ENCODE peak calls at places on chromosomes 6 and 20, in nine cellular contexts. One of them, this sample, is unnamed.

GRCh38 chr20:24751551-24751950 is 197.5 kb upstream of the CST7 start:
- DNase-seq in GM13977: no peak
- DNase-seq in heart right ventricle: no peak
- DNase-seq in HTR-8/SVneo: no peak
- DNase-seq in breast epithelium: no peak
- DNase-seq in activated CD4-positive, alpha-beta memory T cell treated with anti-CD3 and anti-CD28 coated beads, Interleukin-2, amount 10 ng/mL, durations not matched to agents 7 days and 5 days: no peak
- DNase-seq in NCI-H1092: no peak
- DNase-seq in pulmonary artery endothelial cell: no peak
- DNase-seq in H7: no peak
- DNase-seq in this sample: no peak

GRCh38 chr6:105600342-105601293 is 197.7 kb upstream of the PREP start:
- DNase-seq in GM13977: no peak
- DNase-seq in heart right ventricle: no peak
- DNase-seq in H7: peak; percentile 8
- DNase-seq in NCI-H1092: no peak
- DNase-seq in HTR-8/SVneo: no peak
- DNase-seq in breast epithelium: no peak
- DNase-seq in activated CD4-positive, alpha-beta memory T cell treated with anti-CD3 and anti-CD28 coated beads, Interleukin-2, amount 10 ng/mL, durations not matched to agents 7 days and 5 days: no peak
- DNase-seq in pulmonary artery endothelial cell: no peak
- DNase-seq in this sample: no peak

GRCh38 chr6:141026504-141026903 is 1106.2 kb upstream of the GJE1 start:
- DNase-seq in pulmonary artery endothelial cell: no peak
- DNase-seq in activated CD4-positive, alpha-beta memory T cell treated with anti-CD3 and anti-CD28 coated beads, Interleukin-2, amount 10 ng/mL, durations not matched to agents 7 days and 5 days: no peak
- DNase-seq in HTR-8/SVneo: no peak
- DNase-seq in NCI-H1092: no peak
- DNase-seq in GM13977: no peak
- DNase-seq in breast epithelium: no peak
- DNase-seq in H7: no peak
- DNase-seq in heart right ventricle: no peak
- DNase-seq in this sample: no peak

GRCh38 chr6:44926556-44926955 is 401.6 kb upstream of the RUNX2 start:
- DNase-seq in activated CD4-positive, alpha-beta memory T cell treated with anti-CD3 and anti-CD28 coated beads, Interleukin-2, amount 10 ng/mL, durations not matched to agents 7 days and 5 days: no peak
- DNase-seq in HTR-8/SVneo: no peak
- DNase-seq in NCI-H1092: no peak
- DNase-seq in GM13977: no peak
- DNase-seq in heart right ventricle: no peak
- DNase-seq in pulmonary artery endothelial cell: no peak
- DNase-seq in breast epithelium: no peak
- DNase-seq in H7: no peak
- DNase-seq in this sample: no peak

GRCh38 chr6:134358320-134358719 is 40.4 kb upstream of the SGK1 start:
- DNase-seq in HTR-8/SVneo: peak; percentile 21
- DNase-seq in activated CD4-positive, alpha-beta memory T cell treated with anti-CD3 and anti-CD28 coated beads, Interleukin-2, amount 10 ng/mL, durations not matched to agents 7 days and 5 days: no peak
- DNase-seq in heart right ventricle: no peak
- DNase-seq in H7: no peak
- DNase-seq in NCI-H1092: no peak
- DNase-seq in breast epithelium: no peak
- DNase-seq in pulmonary artery endothelial cell: no peak
- DNase-seq in GM13977: no peak
- DNase-seq in this sample: no peak

GRCh38 chr6:129494099-129494498 is 215.9 kb downstream of the ARHGAP18 start:
- DNase-seq in activated CD4-positive, alpha-beta memory T cell treated with anti-CD3 and anti-CD28 coated beads, Interleukin-2, amount 10 ng/mL, durations not matched to agents 7 days and 5 days: no peak
- DNase-seq in breast epithelium: no peak
- DNase-seq in GM13977: no peak
- DNase-seq in heart right ventricle: no peak
- DNase-seq in H7: no peak
- DNase-seq in NCI-H1092: no peak
- DNase-seq in pulmonary artery endothelial cell: no peak
- DNase-seq in HTR-8/SVneo: no peak
- DNase-seq in this sample: no peak

GRCh38 chr20:50288128-50288623 is 97.5 kb downstream of the CEBPB start:
- DNase-seq in NCI-H1092: no peak
- DNase-seq in activated CD4-positive, alpha-beta memory T cell treated with anti-CD3 and anti-CD28 coated beads, Interleukin-2, amount 10 ng/mL, durations not matched to agents 7 days and 5 days: no peak
- DNase-seq in H7: no peak
- DNase-seq in GM13977: no peak
- DNase-seq in breast epithelium: no peak
- DNase-seq in HTR-8/SVneo: no peak
- DNase-seq in heart right ventricle: no peak
- DNase-seq in pulmonary artery endothelial cell: no peak
- DNase-seq in this sample: no peak

GRCh38 chr20:396252-396618 is 11.9 kb upstream of the RBCK1 start:
- DNase-seq in HTR-8/SVneo: no peak
- DNase-seq in pulmonary artery endothelial cell: no peak
- DNase-seq in GM13977: no peak
- DNase-seq in breast epithelium: no peak
- DNase-seq in H7: no peak
- DNase-seq in heart right ventricle: no peak
- DNase-seq in activated CD4-positive, alpha-beta memory T cell treated with anti-CD3 and anti-CD28 coated beads, Interleukin-2, amount 10 ng/mL, durations not matched to agents 7 days and 5 days: no peak
- DNase-seq in NCI-H1092: no peak
- DNase-seq in this sample: no peak

GRCh38 chr20:21703740-21704407 is 1.6 kb upstream of the PAX1 start:
- DNase-seq in breast epithelium: no peak
- DNase-seq in activated CD4-positive, alpha-beta memory T cell treated with anti-CD3 and anti-CD28 coated beads, Interleukin-2, amount 10 ng/mL, durations not matched to agents 7 days and 5 days: no peak
- DNase-seq in pulmonary artery endothelial cell: no peak
- DNase-seq in GM13977: no peak
- DNase-seq in HTR-8/SVneo: no peak
- DNase-seq in H7: peak; percentile 37
- DNase-seq in NCI-H1092: no peak
- DNase-seq in heart right ventricle: no peak
- DNase-seq in this sample: no peak

GRCh38 chr6:82889117-82889516 is 176.5 kb downstream of the UBE3D start:
- DNase-seq in activated CD4-positive, alpha-beta memory T cell treated with anti-CD3 and anti-CD28 coated beads, Interleukin-2, amount 10 ng/mL, durations not matched to agents 7 days and 5 days: no peak
- DNase-seq in H7: no peak
- DNase-seq in pulmonary artery endothelial cell: no peak
- DNase-seq in breast epithelium: no peak
- DNase-seq in NCI-H1092: no peak
- DNase-seq in GM13977: no peak
- DNase-seq in HTR-8/SVneo: no peak
- DNase-seq in heart right ventricle: no peak
- DNase-seq in this sample: no peak

GRCh38 chr6:190596-191395 is 101.5 kb upstream of the DUSP22 start:
- DNase-seq in heart right ventricle: no peak
- DNase-seq in GM13977: no peak
- DNase-seq in H7: peak; percentile 47
- DNase-seq in activated CD4-positive, alpha-beta memory T cell treated with anti-CD3 and anti-CD28 coated beads, Interleukin-2, amount 10 ng/mL, durations not matched to agents 7 days and 5 days: peak; percentile 25
- DNase-seq in NCI-H1092: no peak
- DNase-seq in pulmonary artery endothelial cell: no peak
- DNase-seq in HTR-8/SVneo: no peak
- DNase-seq in breast epithelium: no peak
- DNase-seq in this sample: no peak

GRCh38 chr20:2851086-2851485 is 10.5 kb downstream of the VPS16 start:
- DNase-seq in GM13977: no peak
- DNase-seq in activated CD4-positive, alpha-beta memory T cell treated with anti-CD3 and anti-CD28 coated beads, Interleukin-2, amount 10 ng/mL, durations not matched to agents 7 days and 5 days: no peak
- DNase-seq in HTR-8/SVneo: no peak
- DNase-seq in heart right ventricle: no peak
- DNase-seq in breast epithelium: no peak
- DNase-seq in pulmonary artery endothelial cell: no peak
- DNase-seq in H7: no peak
- DNase-seq in NCI-H1092: no peak
- DNase-seq in this sample: no peak

GRCh38 chr6:10759312-10759839 is 11.8 kb downstream of the TMEM14B start:
- DNase-seq in NCI-H1092: no peak
- DNase-seq in breast epithelium: no peak
- DNase-seq in H7: peak; percentile 40
- DNase-seq in activated CD4-positive, alpha-beta memory T cell treated with anti-CD3 and anti-CD28 coated beads, Interleukin-2, amount 10 ng/mL, durations not matched to agents 7 days and 5 days: no peak
- DNase-seq in GM13977: no peak
- DNase-seq in heart right ventricle: no peak
- DNase-seq in pulmonary artery endothelial cell: peak; percentile 87
- DNase-seq in HTR-8/SVneo: peak; percentile 73
- DNase-seq in this sample: peak; percentile 18

GRCh38 chr20:13857304-13857703 is 72.5 kb downstream of the NDUFAF5 start:
- DNase-seq in activated CD4-positive, alpha-beta memory T cell treated with anti-CD3 and anti-CD28 coated beads, Interleukin-2, amount 10 ng/mL, durations not matched to agents 7 days and 5 days: no peak
- DNase-seq in NCI-H1092: peak; percentile 97
- DNase-seq in HTR-8/SVneo: no peak
- DNase-seq in H7: no peak
- DNase-seq in GM13977: no peak
- DNase-seq in heart right ventricle: peak; percentile 63
- DNase-seq in pulmonary artery endothelial cell: no peak
- DNase-seq in breast epithelium: peak; percentile 65
- DNase-seq in this sample: no peak

GRCh38 chr6:24520929-24521546 is 26.3 kb downstream of the ALDH5A1 start:
- DNase-seq in heart right ventricle: peak; percentile 14
- DNase-seq in NCI-H1092: no peak
- DNase-seq in HTR-8/SVneo: peak; percentile 63
- DNase-seq in activated CD4-positive, alpha-beta memory T cell treated with anti-CD3 and anti-CD28 coated beads, Interleukin-2, amount 10 ng/mL, durations not matched to agents 7 days and 5 days: peak; percentile 41
- DNase-seq in breast epithelium: no peak
- DNase-seq in pulmonary artery endothelial cell: no peak
- DNase-seq in GM13977: peak; percentile 43
- DNase-seq in H7: peak; percentile 69
- DNase-seq in this sample: peak; percentile 56

GRCh38 chr6:107627928-107628327 is 138.0 kb downstream of the SOBP start:
- DNase-seq in GM13977: no peak
- DNase-seq in H7: no peak
- DNase-seq in NCI-H1092: no peak
- DNase-seq in breast epithelium: no peak
- DNase-seq in HTR-8/SVneo: no peak
- DNase-seq in activated CD4-positive, alpha-beta memory T cell treated with anti-CD3 and anti-CD28 coated beads, Interleukin-2, amount 10 ng/mL, durations not matched to agents 7 days and 5 days: no peak
- DNase-seq in pulmonary artery endothelial cell: no peak
- DNase-seq in heart right ventricle: no peak
- DNase-seq in this sample: no peak

GRCh38 chr6:118260833-118261232 is 287.3 kb upstream of the PLN start:
- DNase-seq in pulmonary artery endothelial cell: no peak
- DNase-seq in activated CD4-positive, alpha-beta memory T cell treated with anti-CD3 and anti-CD28 coated beads, Interleukin-2, amount 10 ng/mL, durations not matched to agents 7 days and 5 days: no peak
- DNase-seq in heart right ventricle: no peak
- DNase-seq in NCI-H1092: no peak
- DNase-seq in H7: no peak
- DNase-seq in HTR-8/SVneo: no peak
- DNase-seq in breast epithelium: no peak
- DNase-seq in GM13977: no peak
- DNase-seq in this sample: no peak

GRCh38 chr6:15675537-15676170 is 12.8 kb upstream of the DTNBP1 start:
- DNase-seq in H7: no peak
- DNase-seq in GM13977: no peak
- DNase-seq in HTR-8/SVneo: no peak
- DNase-seq in activated CD4-positive, alpha-beta memory T cell treated with anti-CD3 and anti-CD28 coated beads, Interleukin-2, amount 10 ng/mL, durations not matched to agents 7 days and 5 days: no peak
- DNase-seq in NCI-H1092: no peak
- DNase-seq in heart right ventricle: no peak
- DNase-seq in pulmonary artery endothelial cell: no peak
- DNase-seq in breast epithelium: no peak
- DNase-seq in this sample: no peak

GRCh38 chr6:29864037-29864795 is 36.6 kb downstream of the HLA-G start:
- DNase-seq in GM13977: no peak
- DNase-seq in pulmonary artery endothelial cell: no peak
- DNase-seq in NCI-H1092: no peak
- DNase-seq in breast epithelium: no peak
- DNase-seq in heart right ventricle: no peak
- DNase-seq in H7: peak; percentile 78
- DNase-seq in activated CD4-positive, alpha-beta memory T cell treated with anti-CD3 and anti-CD28 coated beads, Interleukin-2, amount 10 ng/mL, durations not matched to agents 7 days and 5 days: no peak
- DNase-seq in HTR-8/SVneo: no peak
- DNase-seq in this sample: no peak

GRCh38 chr6:41698350-41698781 is 37.0 kb downstream of the TFEB start:
- DNase-seq in HTR-8/SVneo: peak; percentile 77
- DNase-seq in heart right ventricle: peak; percentile 51
- DNase-seq in NCI-H1092: no peak
- DNase-seq in pulmonary artery endothelial cell: peak; percentile 52
- DNase-seq in H7: no peak
- DNase-seq in GM13977: no peak
- DNase-seq in breast epithelium: no peak
- DNase-seq in activated CD4-positive, alpha-beta memory T cell treated with anti-CD3 and anti-CD28 coated beads, Interleukin-2, amount 10 ng/mL, durations not matched to agents 7 days and 5 days: no peak
- DNase-seq in this sample: no peak

GRCh38 chr20:10602141-10602660 is 71.6 kb downstream of the JAG1 start:
- DNase-seq in breast epithelium: no peak
- DNase-seq in heart right ventricle: no peak
- DNase-seq in HTR-8/SVneo: no peak
- DNase-seq in NCI-H1092: no peak
- DNase-seq in activated CD4-positive, alpha-beta memory T cell treated with anti-CD3 and anti-CD28 coated beads, Interleukin-2, amount 10 ng/mL, durations not matched to agents 7 days and 5 days: no peak
- DNase-seq in GM13977: no peak
- DNase-seq in pulmonary artery endothelial cell: no peak
- DNase-seq in H7: no peak
- DNase-seq in this sample: no peak

GRCh38 chr6:74041420-74041819 is 345.4 kb downstream of the CD109 start:
- DNase-seq in HTR-8/SVneo: no peak
- DNase-seq in heart right ventricle: no peak
- DNase-seq in NCI-H1092: no peak
- DNase-seq in activated CD4-positive, alpha-beta memory T cell treated with anti-CD3 and anti-CD28 coated beads, Interleukin-2, amount 10 ng/mL, durations not matched to agents 7 days and 5 days: no peak
- DNase-seq in GM13977: no peak
- DNase-seq in H7: no peak
- DNase-seq in pulmonary artery endothelial cell: no peak
- DNase-seq in breast epithelium: no peak
- DNase-seq in this sample: no peak

GRCh38 chr6:15901141-15902115 is 227.5 kb upstream of the MYLIP start:
- DNase-seq in heart right ventricle: no peak
- DNase-seq in GM13977: peak; percentile 75
- DNase-seq in H7: no peak
- DNase-seq in breast epithelium: no peak
- DNase-seq in activated CD4-positive, alpha-beta memory T cell treated with anti-CD3 and anti-CD28 coated beads, Interleukin-2, amount 10 ng/mL, durations not matched to agents 7 days and 5 days: peak; percentile 44
- DNase-seq in HTR-8/SVneo: no peak
- DNase-seq in NCI-H1092: no peak
- DNase-seq in pulmonary artery endothelial cell: no peak
- DNase-seq in this sample: peak; percentile 77

GRCh38 chr20:47241345-47241781 is 115.1 kb downstream of the ZMYND8 start:
- DNase-seq in pulmonary artery endothelial cell: no peak
- DNase-seq in activated CD4-positive, alpha-beta memory T cell treated with anti-CD3 and anti-CD28 coated beads, Interleukin-2, amount 10 ng/mL, durations not matched to agents 7 days and 5 days: no peak
- DNase-seq in H7: no peak
- DNase-seq in heart right ventricle: no peak
- DNase-seq in GM13977: no peak
- DNase-seq in NCI-H1092: no peak
- DNase-seq in HTR-8/SVneo: peak; percentile 41
- DNase-seq in breast epithelium: no peak
- DNase-seq in this sample: no peak

GRCh38 chr6:145406733-145407256 is 328.5 kb downstream of the EPM2A start:
- DNase-seq in HTR-8/SVneo: no peak
- DNase-seq in breast epithelium: no peak
- DNase-seq in pulmonary artery endothelial cell: no peak
- DNase-seq in NCI-H1092: no peak
- DNase-seq in activated CD4-positive, alpha-beta memory T cell treated with anti-CD3 and anti-CD28 coated beads, Interleukin-2, amount 10 ng/mL, durations not matched to agents 7 days and 5 days: no peak
- DNase-seq in GM13977: no peak
- DNase-seq in H7: no peak
- DNase-seq in heart right ventricle: no peak
- DNase-seq in this sample: no peak

GRCh38 chr20:44066645-44067606 is 120.1 kb downstream of the JPH2 start:
- DNase-seq in GM13977: no peak
- DNase-seq in heart right ventricle: no peak
- DNase-seq in pulmonary artery endothelial cell: no peak
- DNase-seq in H7: no peak
- DNase-seq in breast epithelium: peak; percentile 9
- DNase-seq in activated CD4-positive, alpha-beta memory T cell treated with anti-CD3 and anti-CD28 coated beads, Interleukin-2, amount 10 ng/mL, durations not matched to agents 7 days and 5 days: no peak
- DNase-seq in NCI-H1092: no peak
- DNase-seq in HTR-8/SVneo: no peak
- DNase-seq in this sample: no peak

GRCh38 chr20:47484303-47484702 is 17.4 kb upstream of the NCOA3 start:
- DNase-seq in pulmonary artery endothelial cell: no peak
- DNase-seq in H7: no peak
- DNase-seq in activated CD4-positive, alpha-beta memory T cell treated with anti-CD3 and anti-CD28 coated beads, Interleukin-2, amount 10 ng/mL, durations not matched to agents 7 days and 5 days: no peak
- DNase-seq in GM13977: no peak
- DNase-seq in heart right ventricle: no peak
- DNase-seq in NCI-H1092: no peak
- DNase-seq in breast epithelium: no peak
- DNase-seq in HTR-8/SVneo: no peak
- DNase-seq in this sample: no peak

GRCh38 chr20:45970646-45971424 is 1.2 kb downstream of the ZNF335 start:
- DNase-seq in GM13977: no peak
- DNase-seq in breast epithelium: no peak
- DNase-seq in H7: peak; percentile 69
- DNase-seq in NCI-H1092: no peak
- DNase-seq in heart right ventricle: peak; percentile 48
- DNase-seq in activated CD4-positive, alpha-beta memory T cell treated with anti-CD3 and anti-CD28 coated beads, Interleukin-2, amount 10 ng/mL, durations not matched to agents 7 days and 5 days: no peak
- DNase-seq in HTR-8/SVneo: no peak
- DNase-seq in pulmonary artery endothelial cell: no peak
- DNase-seq in this sample: peak; percentile 52

GRCh38 chr6:108667984-108668383 is 107.3 kb downstream of the FOXO3 start:
- DNase-seq in GM13977: no peak
- DNase-seq in breast epithelium: no peak
- DNase-seq in NCI-H1092: no peak
- DNase-seq in heart right ventricle: no peak
- DNase-seq in H7: no peak
- DNase-seq in pulmonary artery endothelial cell: no peak
- DNase-seq in HTR-8/SVneo: no peak
- DNase-seq in activated CD4-positive, alpha-beta memory T cell treated with anti-CD3 and anti-CD28 coated beads, Interleukin-2, amount 10 ng/mL, durations not matched to agents 7 days and 5 days: no peak
- DNase-seq in this sample: no peak

GRCh38 chr20:56412473-56412790 is 372 bp downstream of the CASS4 start:
- DNase-seq in pulmonary artery endothelial cell: no peak
- DNase-seq in HTR-8/SVneo: no peak
- DNase-seq in breast epithelium: no peak
- DNase-seq in heart right ventricle: no peak
- DNase-seq in GM13977: no peak
- DNase-seq in H7: no peak
- DNase-seq in NCI-H1092: no peak
- DNase-seq in activated CD4-positive, alpha-beta memory T cell treated with anti-CD3 and anti-CD28 coated beads, Interleukin-2, amount 10 ng/mL, durations not matched to agents 7 days and 5 days: no peak
- DNase-seq in this sample: no peak

GRCh38 chr6:33620158-33620583 is 951 bp upstream of the ITPR3 start:
- DNase-seq in HTR-8/SVneo: peak; percentile 61
- DNase-seq in H7: peak; percentile 83
- DNase-seq in breast epithelium: no peak
- DNase-seq in NCI-H1092: no peak
- DNase-seq in heart right ventricle: peak; percentile 30
- DNase-seq in activated CD4-positive, alpha-beta memory T cell treated with anti-CD3 and anti-CD28 coated beads, Interleukin-2, amount 10 ng/mL, durations not matched to agents 7 days and 5 days: peak; percentile 53
- DNase-seq in pulmonary artery endothelial cell: no peak
- DNase-seq in GM13977: peak; percentile 60
- DNase-seq in this sample: peak; percentile 58